ENCODE peak calls at places on chromosome 9, in nine cellular contexts. K is heart left ventricle, G is left ventricle myocardium inferior, D is Peyer's patch, R is H9, T is Panc1, V is iPS DF 6.9, H is cardiac muscle cell, Q is aorta. N is an unnamed sample.
A peak's percentile ranks its signal among the peaks of the same experiment; 100 is the strongest.

GRCh38 chr9:18881740-18882139 is 151.3 kb downstream of the SAXO1 start:
- DNase-seq in R (no peak), G (no peak), V (no peak), Q (no peak), D (no peak), T (no peak), K (no peak), H (no peak), N (no peak)

GRCh38 chr9:18442629-18443491 is 31.1 kb upstream of the ADAMTSL1 start:
- DNase-seq in D (peak; percentile 83), Q (peak; percentile 86), G (peak; percentile 72), V (peak; percentile 71), T (no peak), H (peak; percentile 78), K (peak; percentile 71), R (peak; percentile 85), N (peak; percentile 50)

GRCh38 chr9:114721491-114722362 is 39.7 kb upstream of the TEX48 start:
- DNase-seq in Q (no peak), H (no peak), G (no peak), T (no peak), R (no peak), V (no peak), D (no peak), K (no peak), N (no peak)

GRCh38 chr9:101028346-101029299 is at the start of gene PLPPR1:
- DNase-seq in Q (peak; percentile 73), G (peak; percentile 18), T (no peak), R (peak; percentile 88), K (peak; percentile 16), H (peak; percentile 89), V (peak; percentile 27), D (peak; percentile 58), N (peak; percentile 73)

GRCh38 chr9:121992571-121993212 is 100.4 kb downstream of the TTLL11 start:
- DNase-seq in V (peak; percentile 63), R (peak; percentile 55), H (peak; percentile 91), G (peak; percentile 49), D (peak; percentile 79), Q (no peak), K (peak; percentile 63), T (peak; percentile 22), N (peak; percentile 53)

GRCh38 chr9:136278221-136278620 is 25.7 kb downstream of the CCDC187 start:
- DNase-seq in R (no peak), T (no peak), D (no peak), G (no peak), H (no peak), V (no peak), Q (no peak), K (no peak), N (no peak)

GRCh38 chr9:135963338-135963737 is 2.2 kb upstream of the UBAC1 start:
- DNase-seq in D (no peak), R (no peak), Q (no peak), T (no peak), K (no peak), V (no peak), H (no peak), G (no peak), N (no peak)

GRCh38 chr9:121309171-121309570 is 41.2 kb downstream of the GSN start:
- DNase-seq in G (no peak), H (no peak), R (no peak), Q (no peak), K (no peak), D (no peak), T (no peak), V (no peak), N (no peak)

GRCh38 chr9:5587024-5587423 is 41.9 kb upstream of the RIC1 start:
- DNase-seq in H (no peak), V (no peak), T (no peak), K (no peak), G (no peak), R (no peak), D (no peak), Q (no peak), N (no peak)

GRCh38 chr9:135332979-135333748 is 146.4 kb upstream of the PPP1R26 start:
- DNase-seq in T (no peak), G (no peak), Q (no peak), H (no peak), V (no peak), D (no peak), K (no peak), R (peak; percentile 18), N (no peak)

GRCh38 chr9:69171517-69171916 is 2.6 kb upstream of the TJP2 start:
- DNase-seq in H (no peak), Q (no peak), R (no peak), T (no peak), G (no peak), V (no peak), K (no peak), D (no peak), N (no peak)

GRCh38 chr9:69172895-69173294 is 1.2 kb upstream of the TJP2 start:
- DNase-seq in G (no peak), D (no peak), T (no peak), R (no peak), H (no peak), Q (no peak), K (no peak), V (no peak), N (no peak)

GRCh38 chr9:69174645-69175487 is 789 bp downstream of the TJP2 start:
- DNase-seq in V (no peak), K (peak; percentile 60), G (no peak), T (no peak), Q (peak; percentile 84), R (peak; percentile 55), D (peak; percentile 48), H (peak; percentile 56), N (no peak)

GRCh38 chr9:69173891-69174644 is at the start of gene TJP2:
- DNase-seq in Q (peak; percentile 93), R (peak; percentile 60), T (no peak), K (peak; percentile 81), H (peak; percentile 83), D (peak; percentile 60), V (no peak), G (peak; percentile 79), N (peak; percentile 73)

DNA sequence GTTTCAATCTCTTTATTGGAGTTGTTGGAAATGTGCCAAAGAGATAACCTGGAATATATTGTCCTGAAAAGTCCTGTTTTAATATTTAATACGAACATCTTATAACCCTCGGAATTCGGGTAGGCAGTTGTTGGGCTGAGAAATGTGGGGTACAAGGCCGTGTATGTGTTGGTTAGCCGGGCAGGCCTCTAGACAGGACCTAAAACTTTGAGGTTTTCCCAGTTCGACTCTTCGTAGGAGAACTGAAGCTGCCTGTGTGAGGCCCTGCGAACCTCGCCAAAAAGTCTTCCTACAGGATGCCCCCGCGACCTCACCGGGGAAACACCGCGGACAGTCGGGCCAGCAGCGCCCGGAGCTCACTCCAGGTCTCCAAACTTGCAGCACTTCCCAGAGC is 583 bp upstream of the TJP2 start:
- DNase-seq in V (no peak), H (no peak), Q (no peak), D (no peak), R (no peak), T (no peak), K (no peak), G (no peak), N (no peak)
- H3K4me1 ChIP-seq in V (peaks cover 3% of the 10 kb centered on the region), H (peaks cover 26% of the 10 kb centered on the region), Q (peaks cover 8% of the 10 kb centered on the region), D (peaks cover 4% of the 10 kb centered on the region), R (peaks cover 16% of the 10 kb centered on the region), T (peaks cover 37% of the 10 kb centered on the region), K (peaks cover 7% of the 10 kb centered on the region), G (peaks cover 82% of the 10 kb centered on the region), N (peaks cover 36% of the 10 kb centered on the region)

GRCh38 chr9:124392254-124392653 is 23.0 kb downstream of the PSMB7 start:
- DNase-seq in H (no peak), Q (no peak), G (peak; percentile 26), D (no peak), V (no peak), K (no peak), T (peak; percentile 62), R (no peak), N (no peak)

GRCh38 chr9:124394167-124394566 is 21.1 kb downstream of the PSMB7 start:
- DNase-seq in G (no peak), V (no peak), D (no peak), Q (no peak), T (no peak), K (no peak), H (no peak), R (no peak), N (no peak)

GRCh38 chr9:124394596-124394995 is 20.6 kb downstream of the PSMB7 start:
- DNase-seq in T (no peak), V (no peak), K (no peak), R (no peak), G (no peak), D (no peak), Q (no peak), H (no peak), N (no peak)

GRCh38 chr9:124390812-124391658 is 24.2 kb downstream of the PSMB7 start:
- DNase-seq in H (no peak), R (no peak), G (no peak), Q (no peak), T (peak; percentile 73), V (no peak), D (no peak), K (no peak), N (no peak)

DNA sequence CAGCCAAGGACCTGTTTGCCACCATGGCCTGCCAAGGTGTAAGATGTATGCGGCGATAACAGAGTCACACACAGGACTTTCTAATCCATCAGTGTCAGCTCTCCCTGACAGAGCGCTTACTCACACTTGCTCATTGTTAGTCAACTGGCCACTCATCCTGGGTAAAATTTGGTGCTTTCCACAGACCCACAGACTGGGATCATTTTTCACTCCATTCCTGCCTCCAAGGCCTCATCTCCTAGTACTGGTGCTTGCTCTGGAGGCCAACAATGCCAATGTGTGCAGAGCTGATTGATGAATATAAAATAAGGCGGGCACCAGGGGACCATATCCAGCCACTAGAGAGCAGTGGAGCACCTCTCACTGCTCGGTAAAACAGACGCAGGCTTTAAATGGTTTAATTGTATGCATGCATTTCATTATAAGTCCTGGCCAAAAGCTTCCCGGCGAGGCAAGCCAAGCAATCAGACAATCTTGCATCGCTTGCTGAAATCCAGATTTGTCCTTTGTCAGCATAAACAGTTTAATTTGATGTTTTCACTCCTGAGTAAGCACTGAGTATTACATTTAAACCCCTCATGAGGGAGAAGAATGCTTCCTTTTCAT is 22.3 kb downstream of the PSMB7 start:
- DNase-seq in G (no peak), R (peak; percentile 46), K (no peak), H (peak; percentile 42), D (no peak), Q (no peak), V (no peak), T (peak; percentile 95), N (no peak)
- H3K27ac ChIP-seq in G (no peak overlapping the region), R (no peak overlapping the region), K (no peak overlapping the region), H (no peak overlapping the region), D (no peak overlapping the region), Q (no peak overlapping the region), V (no peak overlapping the region), T (peak overlapping the region; percentile 97), N (no peak overlapping the region)

DNA sequence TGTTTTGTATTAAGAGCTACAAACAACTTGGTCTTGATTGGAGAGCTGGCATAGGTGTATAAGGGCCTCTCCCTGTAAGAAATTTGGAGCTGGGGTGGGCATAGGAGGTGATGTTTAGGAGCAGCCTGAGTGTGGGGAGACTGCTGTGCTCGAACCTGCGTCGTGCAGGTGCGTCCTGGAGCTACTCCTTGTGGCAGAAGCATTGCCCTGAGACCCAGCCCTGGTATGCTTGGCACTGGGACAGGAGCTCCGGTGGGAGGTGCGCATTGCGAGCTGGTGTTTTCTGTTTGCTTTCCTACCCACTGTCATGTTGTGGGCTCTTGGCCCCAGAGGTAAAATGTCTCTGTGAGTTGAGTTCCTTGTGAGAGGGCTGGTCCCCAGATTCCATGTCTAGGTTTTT is 46.4 kb downstream of the EHMT1 start:
- DNase-seq in Q (no peak), G (no peak), V (no peak), T (no peak), D (no peak), R (no peak), H (no peak), K (no peak), N (no peak)
- H3K4me1 ChIP-seq in Q (no peaks in the 10 kb centered on the region), G (peaks cover 28% of the 10 kb centered on the region), V (peaks cover 17% of the 10 kb centered on the region), T (peaks cover 11% of the 10 kb centered on the region), D (peaks cover 8% of the 10 kb centered on the region), R (peaks cover 21% of the 10 kb centered on the region), H (peaks cover 20% of the 10 kb centered on the region), K (peaks cover under 1% of the 10 kb centered on the region), N (no peaks in the 10 kb centered on the region)

GRCh38 chr9:119675951-119676350 is 306.7 kb upstream of the BRINP1 start:
- DNase-seq in D (no peak), G (no peak), R (no peak), V (no peak), K (no peak), H (no peak), T (no peak), Q (no peak), N (no peak)
- H3K27ac ChIP-seq in D (no peak overlapping the region), G (no peak overlapping the region), R (no peak overlapping the region), V (no peak overlapping the region), K (no peak overlapping the region), H (no peak overlapping the region), T (no peak overlapping the region), Q (no peak overlapping the region), N (no peak overlapping the region)